ENCODE peak calls at places on chromosomes 6 and 20, in ten cellular contexts. N, I, X, J, V, E, L, K, S and R are unnamed samples.

GRCh38 chr6:24994812-24995211 is 59.1 kb upstream of the RIPOR2 start:
- DNase-seq in N (no peak), I (no peak), X (no peak), J (no peak), V (no peak), E (no peak), L (no peak), K (no peak), S (no peak), R (no peak)

GRCh38 chr20:23008673-23009072 is 26.4 kb upstream of the SSTR4 start:
- DNase-seq in N (no peak), I (no peak), X (no peak), J (peak), V (no peak), E (no peak), L (no peak), K (no peak), S (no peak), R (no peak)

GRCh38 chr6:127907960-127908640 is 7.2 kb upstream of the THEMIS start:
- DNase-seq in N (no peak), I (no peak), X (no peak), J (no peak), V (no peak), E (no peak), L (no peak), K (no peak), S (no peak), R (no peak)

GRCh38 chr6:170135461-170135820 is 155.4 kb downstream of the DLL1 start:
- DNase-seq in N (no peak), I (no peak), X (peak), J (no peak), V (no peak), E (no peak), L (no peak), K (no peak), S (peak), R (no peak)

GRCh38 chr20:21019831-21020655 is 86.1 kb downstream of the LINC00237 start:
- DNase-seq in N (no peak), I (no peak), X (no peak), J (peak), V (no peak), E (no peak), L (no peak), K (no peak), S (no peak), R (no peak)

GRCh38 chr20:16007978-16008377 is 565.3 kb downstream of the KIF16B start:
- DNase-seq in N (no peak), I (no peak), X (no peak), J (no peak), V (no peak), E (no peak), L (no peak), K (no peak), S (no peak), R (no peak)

GRCh38 chr6:30945281-30945680 is 4.5 kb downstream of the MUCL3 start:
- DNase-seq in N (no peak), I (no peak), X (no peak), J (no peak), V (no peak), E (no peak), L (no peak), K (no peak), S (no peak), R (no peak)

GRCh38 chr6:136403166-136403980 is 113.7 kb upstream of the BCLAF1 start:
- DNase-seq in N (peak), I (no peak), X (no peak), J (peak), V (no peak), E (no peak), L (no peak), K (peak), S (no peak), R (no peak)